ENCODE peak calls at places on chromosomes 16 and 17, in nine cellular contexts. W is endothelial cell of umbilical vein, Z is HepG2, F is HCT116, K is H1, Q is K562, N is SK-N-SH, Y is GM12878, X is A549. T is an unnamed sample.
A peak's percentile ranks its signal among the peaks of the same experiment; 100 is the strongest.

GRCh38 chr16:6132121-6132520 is 1034.5 kb upstream of the EEF2KMT start:
- DNase-seq in W (no peak), Z (no peak), F (no peak), K (no peak), Q (no peak), N (no peak), Y (no peak), X (no peak), T (no peak)

GRCh38 chr17:55818026-55818425 is 67.2 kb downstream of the PCTP start:
- DNase-seq in W (no peak), Z (no peak), F (no peak), K (no peak), Q (no peak), N (no peak), Y (no peak), X (no peak), T (no peak)

GRCh38 chr17:28346746-28347246 is 10.5 kb downstream of the POLDIP2 start:
- DNase-seq in W (peak; percentile 90), Z (peak; percentile 69), F (no peak), K (no peak), Q (peak; percentile 57), N (peak; percentile 39), Y (no peak), X (no peak), T (peak; percentile 31)

GRCh38 chr17:81578561-81579225 is 26.5 kb upstream of the FAAP100 start:
- DNase-seq in W (no peak), Z (no peak), F (no peak), K (no peak), Q (peak; percentile 24), N (no peak), Y (no peak), X (no peak), T (no peak)

GRCh38 chr16:60991886-60992285 is 1044.4 kb downstream of the CDH8 start:
- DNase-seq in W (no peak), Z (no peak), F (no peak), K (no peak), Q (no peak), N (no peak), Y (no peak), X (no peak), T (no peak)

GRCh38 chr17:17859909-17860760 is 23.3 kb upstream of the SREBF1 start:
- DNase-seq in W (peak; percentile 59), Z (peak; percentile 57), F (no peak), K (no peak), Q (peak; percentile 65), N (peak; percentile 84), Y (no peak), X (peak; percentile 97), T (peak; percentile 65)

GRCh38 chr16:88039591-88039990 is 88.4 kb downstream of the BANP start:
- DNase-seq in W (no peak), Z (no peak), F (no peak), K (no peak), Q (no peak), N (no peak), Y (no peak), X (no peak), T (no peak)

GRCh38 chr16:78291642-78292041 is 192.2 kb downstream of the WWOX start:
- DNase-seq in W (no peak), Z (no peak), F (no peak), K (no peak), Q (no peak), N (no peak), Y (no peak), X (no peak), T (no peak)

GRCh38 chr17:79983456-79983855 is 52.2 kb downstream of the TBC1D16 start:
- DNase-seq in W (no peak), Z (no peak), F (no peak), K (no peak), Q (no peak), N (peak; percentile 18), Y (no peak), X (no peak), T (no peak)

GRCh38 chr17:70278846-70279465 is 109.6 kb downstream of the KCNJ2 start:
- DNase-seq in W (peak; percentile 83), Z (no peak), F (no peak), K (no peak), Q (no peak), N (peak; percentile 17), Y (no peak), X (no peak), T (no peak)

GRCh38 chr17:41683441-41684007 is 5.2 kb upstream of the EIF1 start:
- DNase-seq in W (no peak), Z (no peak), F (no peak), K (no peak), Q (no peak), N (no peak), Y (no peak), X (no peak), T (no peak)

GRCh38 chr16:86496929-86497381 is 13.4 kb upstream of the FOXF1 start:
- DNase-seq in W (no peak), Z (no peak), F (no peak), K (no peak), Q (no peak), N (no peak), Y (no peak), X (no peak), T (no peak)

GRCh38 chr17:41811549-41812175 is at the start of gene P3H4:
- DNase-seq in W (peak; percentile 84), Z (peak; percentile 60), F (peak; percentile 44), K (no peak), Q (peak; percentile 71), N (peak; percentile 94), Y (no peak), X (peak; percentile 86), T (peak; percentile 80)

GRCh38 chr17:70345061-70345460 is 175.7 kb downstream of the KCNJ2 start:
- DNase-seq in W (no peak), Z (no peak), F (no peak), K (no peak), Q (no peak), N (no peak), Y (no peak), X (no peak), T (no peak)

GRCh38 chr17:6853764-6854442 is 22.4 kb upstream of the TEKT1 start:
- DNase-seq in W (no peak), Z (peak; percentile 82), F (peak; percentile 68), K (peak; percentile 34), Q (no peak), N (no peak), Y (no peak), X (peak; percentile 46), T (no peak)

GRCh38 chr16:66741971-66742396 is 9.4 kb downstream of the DYNC1LI2 start:
- DNase-seq in W (no peak), Z (no peak), F (no peak), K (no peak), Q (no peak), N (no peak), Y (no peak), X (no peak), T (no peak)

GRCh38 chr16:66742409-66742808 is 9.0 kb downstream of the DYNC1LI2 start:
- DNase-seq in W (no peak), Z (no peak), F (no peak), K (no peak), Q (no peak), N (no peak), Y (no peak), X (no peak), T (no peak)

GRCh38 chr16:66740533-66740932 is 10.9 kb downstream of the DYNC1LI2 start:
- DNase-seq in W (peak; percentile 38), Z (no peak), F (no peak), K (no peak), Q (peak; percentile 67), N (no peak), Y (no peak), X (no peak), T (no peak)

GRCh38 chr16:66740010-66740409 is 11.4 kb downstream of the DYNC1LI2 start:
- DNase-seq in W (peak; percentile 54), Z (peak; percentile 39), F (no peak), K (no peak), Q (peak; percentile 73), N (peak; percentile 69), Y (no peak), X (peak; percentile 80), T (peak; percentile 62)

DNA sequence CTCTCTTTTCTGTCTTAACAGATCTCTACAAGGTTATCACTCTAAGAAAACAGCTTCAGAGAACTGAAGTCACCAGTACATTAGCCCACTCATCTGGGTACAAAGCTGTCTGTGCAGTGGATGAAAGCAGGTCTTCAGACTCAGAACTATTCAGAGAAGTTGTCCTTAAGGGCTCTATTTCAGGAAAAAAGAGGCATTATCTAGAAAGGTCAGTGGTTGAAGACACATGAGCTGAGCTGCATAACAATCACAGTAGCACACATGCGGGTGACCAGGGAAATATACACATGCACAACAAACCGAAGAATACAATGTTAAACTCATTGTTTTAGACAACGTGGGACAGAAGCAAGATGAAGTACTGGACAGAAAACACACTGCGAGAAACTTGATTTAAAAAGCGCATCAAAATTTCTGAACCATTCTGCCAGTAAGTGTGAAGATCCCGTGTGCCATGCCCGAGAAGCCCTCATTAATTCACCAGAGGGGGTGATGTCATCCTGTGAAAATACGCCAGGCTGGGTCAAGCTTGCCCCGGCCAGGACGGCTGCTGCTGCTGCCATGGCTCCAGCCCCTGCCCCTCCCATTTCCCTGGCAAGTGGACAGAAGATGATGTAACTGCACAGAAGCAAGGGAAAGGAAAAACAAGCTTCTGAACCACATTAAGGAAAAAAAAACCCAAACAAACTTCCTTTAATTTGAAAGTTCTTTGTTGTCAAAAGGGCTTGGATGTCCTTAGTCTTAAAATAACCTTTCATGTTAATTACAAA is 10.1 kb downstream of the DYNC1LI2 start:
- DNase-seq in W (peak; percentile 99), Z (peak; percentile 20), F (peak; percentile 48), K (no peak), Q (peak; percentile 40), N (peak; percentile 79), Y (no peak), X (peak; percentile 68), T (no peak)
- TF ChIP-seq MAX in W (no peak), Z (no peak), F (peak; percentile 65), K (no peak), Q (no peak), N (peak; percentile 64), Y (no peak), X (no peak), T (no peak)

DNA sequence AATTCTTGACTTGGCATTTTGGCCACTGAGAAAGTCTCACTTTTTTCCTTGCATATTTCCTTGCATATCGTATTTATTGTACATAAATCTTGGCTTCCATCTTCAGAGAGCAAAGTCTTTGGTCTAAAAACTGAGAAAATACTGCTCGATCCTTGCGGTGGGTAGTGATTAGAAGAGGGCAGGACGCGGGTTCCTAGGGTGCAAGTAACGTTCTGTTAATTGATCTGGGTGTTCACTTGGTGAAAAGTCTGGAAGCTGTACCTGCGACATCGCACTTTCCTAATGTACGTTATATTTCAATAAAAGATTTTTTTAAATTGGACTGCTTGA is 758 bp upstream of the UBALD2 start:
- DNase-seq in W (no peak), Z (no peak), F (no peak), K (no peak), Q (no peak), N (no peak), Y (no peak), X (no peak), T (no peak)
- H3K4me3 ChIP-seq in W (no peak overlapping the region), Z (no peak overlapping the region), F (peak overlapping the region; percentile 15), K (peak overlapping the region; percentile 50), Q (no peak overlapping the region), N (peak overlapping the region; percentile 30), Y (peak overlapping the region; percentile 64), X (peak overlapping the region; percentile 23), T (peak overlapping the region; percentile 47)

GRCh38 chr17:48542956-48543853 is 1.7 kb downstream of the HOXB2 start:
- DNase-seq in W (peak; percentile 61), Z (no peak), F (no peak), K (no peak), Q (peak; percentile 79), N (peak; percentile 66), Y (no peak), X (peak; percentile 79), T (no peak)
- TF ChIP-seq CTCF in W (no peak), Z (no peak), F (no peak), K (peak; percentile 16), Q (no peak), N (peak; percentile 7), Y (no peak), X (no peak), T (no peak)

GRCh38 chr17:78805301-78805700 is 23.2 kb upstream of the CYTH1 start:
- DNase-seq in W (no peak), Z (no peak), F (no peak), K (no peak), Q (no peak), N (no peak), Y (no peak), X (no peak), T (no peak)
- TF ChIP-seq MAX in W (no peak), Z (no peak), F (no peak), K (no peak), Q (no peak), N (no peak), Y (no peak), X (no peak), T (no peak)